ENCODE peak calls at places on chromosomes 4 and X, in eight cellular contexts. One of them, this sample, is unnamed.

GRCh38 chrX:53256446-53257041 is 24.8 kb downstream of the IQSEC2 start:
- DNase-seq in CD8-positive, alpha-beta T cell: no peak
- DNase-seq in cardiac muscle cell: no peak
- DNase-seq in fibroblast of lung: no peak
- DNase-seq in GM12865: no peak
- DNase-seq in HepG2: no peak
- DNase-seq in lower lobe of right lung: no peak
- DNase-seq in HFFc6: no peak
- DNase-seq in this sample: no peak

GRCh38 chr4:147707892-147708672 is 23.8 kb upstream of the ARHGAP10 start:
- DNase-seq in lower lobe of right lung: no peak
- DNase-seq in fibroblast of lung: peak; percentile 64
- DNase-seq in cardiac muscle cell: peak; percentile 58
- DNase-seq in CD8-positive, alpha-beta T cell: peak; percentile 55
- DNase-seq in HFFc6: peak; percentile 34
- DNase-seq in HepG2: peak; percentile 19
- DNase-seq in GM12865: peak; percentile 71
- DNase-seq in this sample: peak; percentile 52

GRCh38 chr4:185210102-185210981 is 944 bp downstream of the SNX25 start:
- DNase-seq in lower lobe of right lung: peak; percentile 63
- DNase-seq in fibroblast of lung: peak; percentile 63
- DNase-seq in cardiac muscle cell: peak; percentile 63
- DNase-seq in HepG2: peak; percentile 13
- DNase-seq in CD8-positive, alpha-beta T cell: peak; percentile 45
- DNase-seq in HFFc6: peak; percentile 36
- DNase-seq in GM12865: peak; percentile 70
- DNase-seq in this sample: no peak

GRCh38 chr4:88077911-88078310 is 70.5 kb downstream of the PKD2 start:
- DNase-seq in CD8-positive, alpha-beta T cell: no peak
- DNase-seq in HepG2: no peak
- DNase-seq in lower lobe of right lung: no peak
- DNase-seq in HFFc6: no peak
- DNase-seq in fibroblast of lung: peak; percentile 20
- DNase-seq in cardiac muscle cell: peak; percentile 41
- DNase-seq in GM12865: no peak
- DNase-seq in this sample: no peak

GRCh38 chr4:866761-867390 is 40.9 kb upstream of the CPLX1 start:
- DNase-seq in GM12865: no peak
- DNase-seq in HFFc6: no peak
- DNase-seq in CD8-positive, alpha-beta T cell: no peak
- DNase-seq in cardiac muscle cell: no peak
- DNase-seq in fibroblast of lung: peak; percentile 3
- DNase-seq in HepG2: no peak
- DNase-seq in lower lobe of right lung: no peak
- DNase-seq in this sample: no peak

GRCh38 chrX:70754169-70754843 is 154.2 kb downstream of the TEX11 start:
- DNase-seq in lower lobe of right lung: no peak
- DNase-seq in HFFc6: no peak
- DNase-seq in fibroblast of lung: no peak
- DNase-seq in CD8-positive, alpha-beta T cell: no peak
- DNase-seq in HepG2: no peak
- DNase-seq in cardiac muscle cell: no peak
- DNase-seq in GM12865: no peak
- DNase-seq in this sample: no peak

GRCh38 chr4:90425893-90426292 is 298.7 kb downstream of the CCSER1 start:
- DNase-seq in cardiac muscle cell: no peak
- DNase-seq in GM12865: no peak
- DNase-seq in HFFc6: no peak
- DNase-seq in CD8-positive, alpha-beta T cell: no peak
- DNase-seq in lower lobe of right lung: no peak
- DNase-seq in HepG2: no peak
- DNase-seq in fibroblast of lung: no peak
- DNase-seq in this sample: no peak

GRCh38 chr4:174604198-174604597 is 81.9 kb upstream of the HPGD start:
- DNase-seq in lower lobe of right lung: no peak
- DNase-seq in HFFc6: no peak
- DNase-seq in GM12865: no peak
- DNase-seq in CD8-positive, alpha-beta T cell: no peak
- DNase-seq in cardiac muscle cell: peak; percentile 60
- DNase-seq in HepG2: no peak
- DNase-seq in fibroblast of lung: peak; percentile 27
- DNase-seq in this sample: no peak

GRCh38 chrX:19964017-19964710 is 26.7 kb downstream of the BCLAF3 start:
- DNase-seq in GM12865: peak; percentile 54
- DNase-seq in HepG2: no peak
- DNase-seq in cardiac muscle cell: no peak
- DNase-seq in fibroblast of lung: no peak
- DNase-seq in CD8-positive, alpha-beta T cell: peak; percentile 11
- DNase-seq in HFFc6: no peak
- DNase-seq in lower lobe of right lung: no peak
- DNase-seq in this sample: peak; percentile 28

GRCh38 chr4:35399912-35400311 is 844.4 kb downstream of the ARAP2 start:
- DNase-seq in CD8-positive, alpha-beta T cell: no peak
- DNase-seq in HFFc6: no peak
- DNase-seq in GM12865: no peak
- DNase-seq in HepG2: no peak
- DNase-seq in fibroblast of lung: no peak
- DNase-seq in cardiac muscle cell: no peak
- DNase-seq in lower lobe of right lung: no peak
- DNase-seq in this sample: no peak

GRCh38 chrX:103210056-103210455 is 4.9 kb upstream of the BEX4 start:
- DNase-seq in lower lobe of right lung: no peak
- DNase-seq in CD8-positive, alpha-beta T cell: no peak
- DNase-seq in HepG2: no peak
- DNase-seq in cardiac muscle cell: no peak
- DNase-seq in HFFc6: no peak
- DNase-seq in GM12865: no peak
- DNase-seq in fibroblast of lung: no peak
- DNase-seq in this sample: no peak

GRCh38 chr4:8908206-8908893 is 36.7 kb upstream of the HMX1 start:
- DNase-seq in lower lobe of right lung: peak; percentile 46
- DNase-seq in GM12865: no peak
- DNase-seq in CD8-positive, alpha-beta T cell: no peak
- DNase-seq in fibroblast of lung: no peak
- DNase-seq in cardiac muscle cell: no peak
- DNase-seq in HepG2: no peak
- DNase-seq in HFFc6: no peak
- DNase-seq in this sample: no peak

GRCh38 chrX:129777218-129777768 is 2.5 kb upstream of the SASH3 start:
- DNase-seq in HFFc6: no peak
- DNase-seq in cardiac muscle cell: no peak
- DNase-seq in fibroblast of lung: no peak
- DNase-seq in GM12865: peak; percentile 88
- DNase-seq in lower lobe of right lung: peak; percentile 77
- DNase-seq in HepG2: peak; percentile 19
- DNase-seq in CD8-positive, alpha-beta T cell: peak; percentile 74
- DNase-seq in this sample: peak; percentile 63

GRCh38 chr4:178086324-178086723 is 644.1 kb upstream of the AGA start:
- DNase-seq in HepG2: peak; percentile 0
- DNase-seq in GM12865: no peak
- DNase-seq in cardiac muscle cell: no peak
- DNase-seq in fibroblast of lung: peak; percentile 0
- DNase-seq in CD8-positive, alpha-beta T cell: no peak
- DNase-seq in HFFc6: no peak
- DNase-seq in lower lobe of right lung: no peak
- DNase-seq in this sample: no peak

GRCh38 chr4:38870098-38870850 is 2.7 kb downstream of the FAM114A1 start:
- DNase-seq in GM12865: no peak
- DNase-seq in lower lobe of right lung: no peak
- DNase-seq in CD8-positive, alpha-beta T cell: no peak
- DNase-seq in HFFc6: no peak
- DNase-seq in cardiac muscle cell: no peak
- DNase-seq in HepG2: no peak
- DNase-seq in fibroblast of lung: no peak
- DNase-seq in this sample: no peak

GRCh38 chrX:109776986-109777385 is 43.9 kb upstream of the ACSL4 start:
- DNase-seq in HFFc6: no peak
- DNase-seq in cardiac muscle cell: no peak
- DNase-seq in fibroblast of lung: no peak
- DNase-seq in lower lobe of right lung: no peak
- DNase-seq in GM12865: no peak
- DNase-seq in CD8-positive, alpha-beta T cell: no peak
- DNase-seq in HepG2: no peak
- DNase-seq in this sample: no peak

GRCh38 chrX:69387559-69388487 is 116.3 kb upstream of the NALF2 start:
- DNase-seq in fibroblast of lung: peak; percentile 23
- DNase-seq in HepG2: peak; percentile 45
- DNase-seq in CD8-positive, alpha-beta T cell: peak; percentile 11
- DNase-seq in cardiac muscle cell: peak; percentile 60
- DNase-seq in lower lobe of right lung: peak; percentile 45
- DNase-seq in HFFc6: peak; percentile 5
- DNase-seq in GM12865: peak; percentile 31
- DNase-seq in this sample: peak; percentile 67

GRCh38 chr4:138706206-138706605 is 309.4 kb upstream of the NOCT start:
- DNase-seq in fibroblast of lung: no peak
- DNase-seq in CD8-positive, alpha-beta T cell: no peak
- DNase-seq in cardiac muscle cell: no peak
- DNase-seq in GM12865: no peak
- DNase-seq in lower lobe of right lung: no peak
- DNase-seq in HFFc6: no peak
- DNase-seq in HepG2: no peak
- DNase-seq in this sample: no peak

GRCh38 chr4:86909945-86910344 is 17.7 kb upstream of the C4orf36 start:
- DNase-seq in CD8-positive, alpha-beta T cell: no peak
- DNase-seq in fibroblast of lung: no peak
- DNase-seq in GM12865: no peak
- DNase-seq in lower lobe of right lung: no peak
- DNase-seq in cardiac muscle cell: no peak
- DNase-seq in HFFc6: no peak
- DNase-seq in HepG2: no peak
- DNase-seq in this sample: no peak

GRCh38 chr4:10157478-10158354 is 41.1 kb upstream of the WDR1 start:
- DNase-seq in CD8-positive, alpha-beta T cell: peak; percentile 33
- DNase-seq in cardiac muscle cell: peak; percentile 93
- DNase-seq in HepG2: peak; percentile 55
- DNase-seq in HFFc6: peak; percentile 71
- DNase-seq in GM12865: peak; percentile 64
- DNase-seq in lower lobe of right lung: peak; percentile 51
- DNase-seq in fibroblast of lung: peak; percentile 83
- DNase-seq in this sample: peak; percentile 79

GRCh38 chrX:99394450-99394849 is 1015.6 kb downstream of the PCDH19 start:
- DNase-seq in GM12865: no peak
- DNase-seq in CD8-positive, alpha-beta T cell: no peak
- DNase-seq in cardiac muscle cell: no peak
- DNase-seq in HFFc6: no peak
- DNase-seq in lower lobe of right lung: no peak
- DNase-seq in HepG2: peak; percentile 5
- DNase-seq in fibroblast of lung: no peak
- DNase-seq in this sample: no peak
- TF ChIP-seq CTCF in GM12865: no peak
- TF ChIP-seq CTCF in CD8-positive, alpha-beta T cell: no peak
- TF ChIP-seq CTCF in cardiac muscle cell: no peak
- TF ChIP-seq CTCF in HFFc6: no peak
- TF ChIP-seq CTCF in lower lobe of right lung: no peak
- TF ChIP-seq CTCF in HepG2: no peak
- TF ChIP-seq CTCF in fibroblast of lung: no peak
- TF ChIP-seq CTCF in this sample: no peak

DNA sequence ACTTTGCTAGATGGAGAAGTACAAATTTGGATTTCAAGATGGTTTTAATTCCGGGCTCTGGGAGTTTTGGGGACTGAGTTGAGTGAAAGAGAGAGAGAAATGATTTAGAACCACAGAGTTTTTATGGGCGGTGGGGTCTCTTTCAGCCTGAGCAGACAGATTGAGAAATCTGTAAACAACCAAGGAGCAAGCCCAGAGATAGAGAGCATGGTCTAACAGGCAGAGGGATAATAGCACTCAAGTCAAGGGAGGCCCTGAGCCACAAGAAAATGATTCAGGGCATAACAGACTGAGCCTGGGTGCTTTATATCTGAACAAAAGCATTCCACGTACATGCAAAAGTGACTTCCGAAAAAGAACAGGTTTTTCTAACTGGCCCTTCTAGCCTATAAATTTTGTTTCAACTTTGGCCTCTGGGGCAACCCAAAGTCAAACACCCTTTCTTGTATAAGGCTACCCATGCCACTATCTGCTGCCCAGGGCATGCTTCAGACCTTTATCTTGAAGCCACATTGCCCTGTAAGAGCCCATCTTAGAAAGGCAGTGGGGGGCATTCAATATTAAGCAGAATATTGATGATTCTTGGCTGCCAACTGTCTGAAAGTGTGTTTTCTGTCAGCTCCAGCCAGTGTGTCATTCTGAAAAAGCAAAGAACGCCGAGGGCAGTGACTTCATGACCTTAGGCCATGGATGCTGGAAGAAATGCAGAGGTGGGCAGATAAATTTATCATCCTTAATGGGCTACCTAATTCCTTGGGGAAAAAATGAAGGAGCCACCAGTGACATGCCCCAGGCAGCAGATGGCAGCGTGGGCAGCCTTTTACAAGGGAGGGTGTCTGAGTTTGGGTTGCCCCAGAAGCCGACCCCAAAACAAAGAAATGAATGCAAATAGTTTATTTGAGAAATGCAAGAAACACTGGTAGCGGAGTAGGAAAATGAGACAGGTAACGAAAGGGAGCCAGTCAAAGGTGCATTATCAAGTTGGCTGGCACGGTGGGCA is 637.6 kb downstream of the MID1IP1 start:
- DNase-seq in lower lobe of right lung: no peak
- DNase-seq in cardiac muscle cell: no peak
- DNase-seq in CD8-positive, alpha-beta T cell: no peak
- DNase-seq in HepG2: no peak
- DNase-seq in GM12865: no peak
- DNase-seq in fibroblast of lung: no peak
- DNase-seq in HFFc6: no peak
- DNase-seq in this sample: no peak
- TF ChIP-seq CTCF in lower lobe of right lung: no peak
- TF ChIP-seq CTCF in cardiac muscle cell: no peak
- TF ChIP-seq CTCF in CD8-positive, alpha-beta T cell: no peak
- TF ChIP-seq CTCF in HepG2: no peak
- TF ChIP-seq CTCF in GM12865: no peak
- TF ChIP-seq CTCF in fibroblast of lung: peak; percentile 11
- TF ChIP-seq CTCF in HFFc6: no peak
- TF ChIP-seq CTCF in this sample: peak; percentile 26

DNA sequence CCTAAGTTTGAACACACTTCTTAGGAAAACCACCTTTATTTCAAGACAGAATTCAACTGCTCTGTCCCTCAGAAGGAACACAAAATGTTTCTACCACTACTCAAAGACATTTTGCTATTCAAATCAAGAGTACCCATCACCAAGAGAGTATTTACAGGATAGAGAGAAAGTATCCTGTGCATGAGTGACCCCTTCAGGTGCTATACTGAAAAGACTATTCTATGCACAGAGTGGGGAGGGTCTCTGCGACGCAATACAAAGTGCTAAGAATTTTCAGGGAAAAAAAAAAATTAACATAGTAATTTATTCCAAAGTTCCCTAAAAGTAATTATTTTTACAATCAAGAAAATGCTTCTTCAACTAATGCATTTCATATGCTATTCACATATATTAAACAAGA is 346.4 kb upstream of the FAM241A start:
- DNase-seq in lower lobe of right lung: no peak
- DNase-seq in fibroblast of lung: no peak
- DNase-seq in HFFc6: no peak
- DNase-seq in cardiac muscle cell: no peak
- DNase-seq in CD8-positive, alpha-beta T cell: no peak
- DNase-seq in GM12865: no peak
- DNase-seq in HepG2: no peak
- DNase-seq in this sample: no peak
- TF ChIP-seq CTCF in lower lobe of right lung: no peak
- TF ChIP-seq CTCF in fibroblast of lung: no peak
- TF ChIP-seq CTCF in HFFc6: peak; percentile 48
- TF ChIP-seq CTCF in cardiac muscle cell: no peak
- TF ChIP-seq CTCF in CD8-positive, alpha-beta T cell: no peak
- TF ChIP-seq CTCF in GM12865: no peak
- TF ChIP-seq CTCF in HepG2: no peak
- TF ChIP-seq CTCF in this sample: no peak

GRCh38 chr4:53497446-53498069 is 93.7 kb downstream of the LNX1 start:
- DNase-seq in fibroblast of lung: peak; percentile 57
- DNase-seq in CD8-positive, alpha-beta T cell: no peak
- DNase-seq in HFFc6: peak; percentile 44
- DNase-seq in GM12865: no peak
- DNase-seq in lower lobe of right lung: no peak
- DNase-seq in HepG2: peak; percentile 53
- DNase-seq in cardiac muscle cell: peak; percentile 90
- DNase-seq in this sample: no peak
- TF ChIP-seq CTCF in fibroblast of lung: no peak
- TF ChIP-seq CTCF in CD8-positive, alpha-beta T cell: no peak
- TF ChIP-seq CTCF in HFFc6: peak; percentile 21
- TF ChIP-seq CTCF in GM12865: no peak
- TF ChIP-seq CTCF in lower lobe of right lung: no peak
- TF ChIP-seq CTCF in HepG2: peak; percentile 23
- TF ChIP-seq CTCF in cardiac muscle cell: peak; percentile 26
- TF ChIP-seq CTCF in this sample: no peak

This sample was measured in GM13976.